ENCODE peak calls at places on chromosomes 5 and 9, in six cellular contexts. T is choroid plexus epithelial cell; I is CD8-positive, alpha-beta T cell; Q is fibroblast of villous mesenchyme; E is mucosa of descending colon; M is SJSA1. B is an unnamed sample.

GRCh38 chr9:109705515-109705914 is 74.5 kb upstream of the PALM2AKAP2 start:
- DNase-seq in T (peak; percentile 52), I (no peak), Q (peak; percentile 32), E (no peak), M (no peak), B (peak; percentile 21)

GRCh38 chr9:96135071-96135825 is 166.7 kb downstream of the HSD17B3 start:
- DNase-seq in T (peak; percentile 55), I (no peak), Q (peak; percentile 36), E (no peak), M (peak; percentile 26), B (no peak)

GRCh38 chr5:35087971-35088370 is 40.2 kb upstream of the AGXT2 start:
- DNase-seq in T (peak; percentile 31), I (no peak), Q (peak; percentile 28), E (no peak), M (no peak), B (no peak)

GRCh38 chr9:93183663-93184438 is at the start of gene WNK2:
- DNase-seq in T (no peak), I (peak; percentile 10), Q (no peak), E (peak; percentile 67), M (no peak), B (peak; percentile 65)

GRCh38 chr5:96785719-96786118 is 22.0 kb downstream of the ERAP1 start:
- DNase-seq in T (no peak), I (no peak), Q (no peak), E (no peak), M (no peak), B (no peak)

GRCh38 chr9:37405764-37406380 is 16.6 kb upstream of the GRHPR start:
- DNase-seq in T (no peak), I (no peak), Q (no peak), E (no peak), M (no peak), B (no peak)

GRCh38 chr5:83428126-83428525 is 43.4 kb upstream of the VCAN start:
- DNase-seq in T (peak; percentile 65), I (no peak), Q (no peak), E (no peak), M (no peak), B (no peak)

GRCh38 chr5:116159006-116159405 is 74.2 kb downstream of the COMMD10 start:
- DNase-seq in T (no peak), I (no peak), Q (no peak), E (no peak), M (no peak), B (no peak)

GRCh38 chr9:109231593-109231992 is 64.5 kb upstream of the FRRS1L start:
- DNase-seq in T (no peak), I (no peak), Q (no peak), E (no peak), M (no peak), B (no peak)

GRCh38 chr5:50687548-50687947 is 21.1 kb downstream of the PARP8 start:
- DNase-seq in T (no peak), I (no peak), Q (no peak), E (no peak), M (no peak), B (no peak)

GRCh38 chr9:86700601-86701000 is 246.7 kb downstream of the GAS1 start:
- DNase-seq in T (peak; percentile 57), I (no peak), Q (no peak), E (peak; percentile 31), M (no peak), B (peak; percentile 60)

GRCh38 chr5:176888865-176889165 is 10.3 kb downstream of the HK3 start:
- DNase-seq in T (no peak), I (no peak), Q (no peak), E (no peak), M (no peak), B (no peak)

GRCh38 chr5:73273379-73274050 is 100.5 kb downstream of the TMEM174 start:
- DNase-seq in T (no peak), I (no peak), Q (no peak), E (no peak), M (no peak), B (peak; percentile 14)

GRCh38 chr9:16680965-16681658 is 189.4 kb downstream of the BNC2 start:
- DNase-seq in T (peak; percentile 65), I (no peak), Q (no peak), E (no peak), M (no peak), B (no peak)

GRCh38 chr5:16673241-16673998 is 56.6 kb upstream of the RETREG1 start:
- DNase-seq in T (no peak), I (peak; percentile 28), Q (no peak), E (peak; percentile 70), M (no peak), B (no peak)

GRCh38 chr9:89489548-89490527 is 8.1 kb downstream of the SEMA4D start:
- DNase-seq in T (peak; percentile 16), I (no peak), Q (no peak), E (no peak), M (no peak), B (peak; percentile 33)

GRCh38 chr5:620152-620551 is 8.0 kb downstream of the CEP72 start:
- DNase-seq in T (no peak), I (no peak), Q (no peak), E (no peak), M (no peak), B (no peak)

GRCh38 chr5:56422060-56422762 is 189.1 kb upstream of the ANKRD55 start:
- DNase-seq in T (no peak), I (no peak), Q (no peak), E (peak; percentile 25), M (no peak), B (peak; percentile 88)

GRCh38 chr5:84343171-84343570 is 41.5 kb downstream of the EDIL3 start:
- DNase-seq in T (no peak), I (no peak), Q (no peak), E (no peak), M (no peak), B (no peak)

GRCh38 chr5:38608877-38609276 is 52.4 kb upstream of the LIFR start:
- DNase-seq in T (no peak), I (no peak), Q (peak; percentile 33), E (no peak), M (no peak), B (no peak)

GRCh38 chr5:175624362-175624761 is 33.5 kb upstream of the HRH2 start:
- DNase-seq in T (no peak), I (no peak), Q (no peak), E (no peak), M (no peak), B (peak; percentile 73)

GRCh38 chr5:37391591-37391990 is 12.5 kb downstream of the WDR70 start:
- DNase-seq in T (no peak), I (no peak), Q (no peak), E (no peak), M (no peak), B (no peak)

GRCh38 chr5:177477701-177478477 is 4.5 kb upstream of the DBN1 start:
- DNase-seq in T (peak; percentile 48), I (no peak), Q (no peak), E (no peak), M (no peak), B (no peak)

GRCh38 chr5:172943283-172943841 is 15.9 kb upstream of the RPL26L1 start:
- DNase-seq in T (peak; percentile 85), I (no peak), Q (peak; percentile 67), E (no peak), M (peak; percentile 100), B (no peak)

GRCh38 chr5:132444841-132445639 is 45.5 kb downstream of the IRF1 start:
- DNase-seq in T (no peak), I (no peak), Q (no peak), E (no peak), M (no peak), B (no peak)

GRCh38 chr5:90741022-90741564 is 182.5 kb downstream of the ADGRV1 start:
- DNase-seq in T (no peak), I (no peak), Q (no peak), E (no peak), M (no peak), B (no peak)

GRCh38 chr5:146906803-146907202 is 28.2 kb upstream of the PPP2R2B start:
- DNase-seq in T (no peak), I (no peak), Q (no peak), E (no peak), M (no peak), B (no peak)

GRCh38 chr9:5113523-5113922 is 71.9 kb downstream of the INSL6 start:
- DNase-seq in T (no peak), I (no peak), Q (no peak), E (no peak), M (no peak), B (no peak)
- H3K4me3 ChIP-seq in T (no peak overlapping the region), I (no peak overlapping the region), Q (no peak overlapping the region), E (no peak overlapping the region), M (no peak overlapping the region), B (no peak overlapping the region)

DNA sequence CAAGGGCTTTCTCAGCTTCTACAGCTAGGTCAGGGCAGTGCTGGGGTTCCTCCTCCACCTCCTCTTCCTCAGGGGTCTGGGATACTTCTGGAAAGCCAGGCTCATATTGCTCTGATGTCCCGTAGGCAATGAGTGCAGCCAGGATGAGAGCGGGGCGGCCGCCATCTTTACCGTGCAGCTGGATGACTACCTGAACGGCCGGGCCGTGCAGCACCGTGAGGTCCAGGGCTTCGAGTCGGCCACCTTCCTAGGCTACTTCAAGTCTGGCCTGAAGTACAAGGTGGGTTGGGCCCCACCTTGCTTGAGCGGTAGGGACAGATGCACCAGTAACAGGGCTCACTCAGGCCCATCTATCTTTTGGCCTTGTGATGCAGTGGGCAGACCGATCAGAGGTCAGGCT is 34.8 kb downstream of the GSN start:
- DNase-seq in T (no peak), I (no peak), Q (no peak), E (no peak), M (no peak), B (no peak)
- H3K4me3 ChIP-seq in T (no peak overlapping the region), I (no peak overlapping the region), Q (no peak overlapping the region), E (no peak overlapping the region), M (no peak overlapping the region), B (no peak overlapping the region)

DNA sequence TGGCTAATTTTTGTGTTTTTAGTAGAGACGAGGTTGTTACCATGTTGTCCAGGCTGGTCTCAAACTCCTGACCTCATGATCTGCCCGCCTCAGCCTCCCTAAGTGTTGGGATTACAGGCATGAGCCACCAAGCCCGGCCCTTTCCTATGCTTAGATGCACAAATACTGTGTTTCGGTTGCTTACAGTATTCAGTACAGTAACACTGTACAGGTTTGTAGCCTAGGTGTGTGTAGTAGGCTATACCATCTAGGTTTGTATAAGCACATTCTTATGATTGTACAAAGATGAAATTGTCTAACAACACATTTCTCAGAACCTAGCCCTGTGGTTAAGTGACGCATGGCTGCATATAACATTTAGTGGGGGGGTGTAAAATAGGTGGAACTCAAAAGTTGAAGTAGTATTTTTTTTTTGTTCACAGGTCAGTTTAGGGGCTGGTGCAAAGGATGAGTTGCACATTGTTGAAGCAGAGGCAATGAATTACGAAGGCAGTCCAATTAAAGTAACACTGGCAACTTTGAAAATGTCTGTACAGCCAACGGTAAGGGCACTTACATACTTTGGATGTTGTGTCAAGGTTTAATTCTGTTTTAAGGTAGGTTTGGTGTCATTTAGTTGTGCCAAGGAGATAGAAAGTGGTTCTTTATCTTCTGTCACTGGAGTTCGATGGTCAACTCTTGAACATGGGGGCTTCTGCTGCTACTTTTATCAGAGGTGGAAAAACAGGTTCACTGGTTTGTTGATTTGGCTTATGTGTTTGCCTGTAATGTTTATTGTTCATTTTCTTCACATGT is 3.4 kb downstream of the NPM1 start:
- DNase-seq in T (no peak), I (no peak), Q (no peak), E (no peak), M (no peak), B (no peak)
- H3K4me3 ChIP-seq in T (no peak overlapping the region), I (no peak overlapping the region), Q (peak overlapping the region; percentile 29), E (no peak overlapping the region), M (no peak overlapping the region), B (no peak overlapping the region)

GRCh38 chr9:133769511-133770075 is 31.4 kb upstream of the SARDH start:
- DNase-seq in T (no peak), I (no peak), Q (no peak), E (no peak), M (peak; percentile 29), B (no peak)
- H3K4me3 ChIP-seq in T (no peak overlapping the region), I (no peak overlapping the region), Q (no peak overlapping the region), E (no peak overlapping the region), M (no peak overlapping the region), B (no peak overlapping the region)

B was measured in small intestine.